ENCODE peak calls at places on chromosome 15, in five cellular contexts. L is endothelial cell of umbilical vein, D is GM12878, J is NB4, Y is H1. P is an unnamed sample.

GRCh38 chr15:78329625-78330024 is 10.5 kb upstream of the CRABP1 start:
- DNase-seq in L (peak; percentile 60), D (no peak), J (no peak), Y (no peak), P (no peak)

GRCh38 chr15:46365612-46366011 is 730.8 kb downstream of the SQOR start:
- DNase-seq in L (no peak), D (no peak), J (no peak), Y (no peak), P (no peak)

GRCh38 chr15:39115379-39116057 is 465.4 kb upstream of the THBS1 start:
- DNase-seq in L (no peak), D (no peak), J (no peak), Y (no peak), P (no peak)

GRCh38 chr15:41125950-41126642 is 10.0 kb upstream of the INO80 start:
- DNase-seq in L (no peak), D (no peak), J (no peak), Y (no peak), P (no peak)

GRCh38 chr15:90190606-90191343 is 10.4 kb upstream of the SEMA4B start:
- DNase-seq in L (no peak), D (no peak), J (no peak), Y (no peak), P (no peak)

GRCh38 chr15:70788114-70789049 is 25.0 kb upstream of the UACA start:
- DNase-seq in L (no peak), D (no peak), J (no peak), Y (no peak), P (peak; percentile 94)

GRCh38 chr15:33766329-33766728 is 202.0 kb upstream of the CHRM5 start:
- DNase-seq in L (no peak), D (no peak), J (no peak), Y (no peak), P (no peak)

GRCh38 chr15:41001524-41001923 is 48.3 kb downstream of the CHAC1 start:
- DNase-seq in L (peak; percentile 59), D (no peak), J (no peak), Y (no peak), P (peak; percentile 57)

GRCh38 chr15:67307156-67307555 is 52.6 kb downstream of the IQCH start:
- DNase-seq in L (peak; percentile 3), D (no peak), J (no peak), Y (no peak), P (no peak)

GRCh38 chr15:94229591-94230365 is 1.6 kb upstream of the MCTP2 start:
- DNase-seq in L (no peak), D (peak; percentile 70), J (peak; percentile 59), Y (no peak), P (no peak)

GRCh38 chr15:38972831-38973230 is 408.2 kb upstream of the RASGRP1 start:
- DNase-seq in L (no peak), D (no peak), J (no peak), Y (no peak), P (no peak)

GRCh38 chr15:94743668-94744067 is 512.3 kb downstream of the MCTP2 start:
- DNase-seq in L (no peak), D (no peak), J (no peak), Y (no peak), P (no peak)

GRCh38 chr15:29822685-29823459 is 604 bp upstream of the TJP1 start:
- DNase-seq in L (peak; percentile 87), D (no peak), J (no peak), Y (no peak), P (peak; percentile 65)

GRCh38 chr15:63372753-63373152 is 8.9 kb downstream of the CA12 start:
- DNase-seq in L (no peak), D (no peak), J (no peak), Y (no peak), P (no peak)

GRCh38 chr15:73650387-73651126 is 17.4 kb upstream of the NPTN start:
- DNase-seq in L (peak; percentile 39), D (no peak), J (peak; percentile 52), Y (no peak), P (no peak)

GRCh38 chr15:75215107-75216004 is 13.7 kb downstream of the C15orf39 start:
- DNase-seq in L (no peak), D (no peak), J (peak; percentile 61), Y (no peak), P (no peak)

GRCh38 chr15:66400351-66400774 is 13.7 kb downstream of the MAP2K1 start:
- DNase-seq in L (no peak), D (no peak), J (peak; percentile 43), Y (no peak), P (no peak)

GRCh38 chr15:71272932-71273331 is 157.7 kb downstream of the THSD4 start:
- DNase-seq in L (no peak), D (no peak), J (no peak), Y (no peak), P (no peak)

GRCh38 chr15:90095521-90095959 is 6.7 kb downstream of the IDH2 start:
- DNase-seq in L (no peak), D (no peak), J (peak; percentile 1), Y (no peak), P (no peak)

GRCh38 chr15:79453446-79453845 is 21.3 kb downstream of the MINAR1 start:
- DNase-seq in L (no peak), D (no peak), J (no peak), Y (no peak), P (no peak)

GRCh38 chr15:65916041-65916663 is 46.9 kb downstream of the RAB11A start:
- DNase-seq in L (no peak), D (no peak), J (no peak), Y (no peak), P (no peak)

GRCh38 chr15:65303687-65304392 is 637 bp upstream of the RNU5B-1 start:
- DNase-seq in L (peak; percentile 53), D (no peak), J (peak; percentile 51), Y (no peak), P (peak; percentile 80)

GRCh38 chr15:29140475-29141172 is 129.0 kb downstream of the NSMCE3 start:
- DNase-seq in L (no peak), D (no peak), J (no peak), Y (no peak), P (no peak)

GRCh38 chr15:38795471-38796245 is 231.0 kb upstream of the RASGRP1 start:
- DNase-seq in L (peak; percentile 14), D (no peak), J (no peak), Y (no peak), P (no peak)

GRCh38 chr15:69311319-69311721 is 12.6 kb downstream of the PAQR5 start:
- DNase-seq in L (no peak), D (no peak), J (no peak), Y (no peak), P (peak; percentile 74)
- TF ChIP-seq MAX in L (no peak), D (no peak), J (no peak), Y (no peak), P (no peak)

GRCh38 chr15:69595009-69595825 is 142.6 kb downstream of the RPLP1 start:
- DNase-seq in L (no peak), D (no peak), J (peak; percentile 79), Y (no peak), P (peak; percentile 56)
- TF ChIP-seq MAX in L (no peak), D (no peak), J (peak; percentile 9), Y (no peak), P (no peak)

GRCh38 chr15:52050416-52050815 is 31.4 kb downstream of the MAPK6 start:
- DNase-seq in L (no peak), D (no peak), J (no peak), Y (no peak), P (peak; percentile 23)
- TF ChIP-seq MAX in L (no peak), D (no peak), J (no peak), Y (no peak), P (no peak)

DNA sequence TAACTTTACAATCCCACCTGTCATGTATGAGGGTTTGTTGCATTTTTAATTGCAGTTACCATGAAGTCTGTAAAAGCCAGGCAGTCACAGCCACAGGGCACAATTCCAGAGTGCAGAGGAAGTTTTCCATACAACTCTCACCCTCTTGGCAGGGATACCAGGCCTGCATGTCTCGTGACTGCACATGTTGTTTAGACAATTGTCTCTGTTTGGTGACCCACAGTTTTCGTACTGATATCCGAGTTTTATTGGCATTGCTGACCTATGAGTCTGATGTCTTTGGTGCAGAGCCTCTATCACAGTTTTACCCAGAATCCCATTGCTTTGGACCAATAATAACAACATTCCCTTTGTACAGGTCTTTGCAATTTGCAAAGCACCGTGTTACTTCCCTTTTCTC is 24.9 kb upstream of the MYZAP start:
- DNase-seq in L (peak; percentile 93), D (no peak), J (no peak), Y (no peak), P (no peak)
- TF ChIP-seq MAX in L (no peak), D (no peak), J (no peak), Y (no peak), P (no peak)

GRCh38 chr15:92656089-92656488 is 514 bp upstream of the FAM174B start:
- DNase-seq in L (no peak), D (no peak), J (no peak), Y (no peak), P (no peak)

GRCh38 chr15:92654662-92655061 is 913 bp downstream of the FAM174B start:
- DNase-seq in L (peak; percentile 44), D (no peak), J (no peak), Y (no peak), P (no peak)

GRCh38 chr15:92653366-92653765 is 2.2 kb downstream of the FAM174B start:
- DNase-seq in L (no peak), D (no peak), J (no peak), Y (no peak), P (no peak)

GRCh38 chr15:92653836-92654524 is 1.6 kb downstream of the FAM174B start:
- DNase-seq in L (peak; percentile 83), D (no peak), J (no peak), Y (no peak), P (no peak)

GRCh38 chr15:92655178-92655995 is at the start of gene FAM174B:
- DNase-seq in L (peak; percentile 51), D (no peak), J (no peak), Y (no peak), P (peak; percentile 65)
- TF ChIP-seq MAX in L (peak; percentile 43), D (peak; percentile 90), J (no peak), Y (peak; percentile 99), P (peak; percentile 97)

GRCh38 chr15:81296218-81296617 is 27.7 kb downstream of the STARD5 start:
- DNase-seq in L (no peak), D (no peak), J (no peak), Y (no peak), P (no peak)

GRCh38 chr15:81293728-81294500 is 30.0 kb downstream of the STARD5 start:
- DNase-seq in L (no peak), D (peak; percentile 98), J (peak; percentile 92), Y (no peak), P (no peak)

GRCh38 chr15:81292516-81293001 is 31.4 kb downstream of the STARD5 start:
- DNase-seq in L (no peak), D (peak; percentile 74), J (no peak), Y (no peak), P (no peak)

GRCh38 chr15:81295466-81296145 is 28.3 kb downstream of the STARD5 start:
- DNase-seq in L (no peak), D (no peak), J (peak; percentile 32), Y (no peak), P (no peak)

DNA sequence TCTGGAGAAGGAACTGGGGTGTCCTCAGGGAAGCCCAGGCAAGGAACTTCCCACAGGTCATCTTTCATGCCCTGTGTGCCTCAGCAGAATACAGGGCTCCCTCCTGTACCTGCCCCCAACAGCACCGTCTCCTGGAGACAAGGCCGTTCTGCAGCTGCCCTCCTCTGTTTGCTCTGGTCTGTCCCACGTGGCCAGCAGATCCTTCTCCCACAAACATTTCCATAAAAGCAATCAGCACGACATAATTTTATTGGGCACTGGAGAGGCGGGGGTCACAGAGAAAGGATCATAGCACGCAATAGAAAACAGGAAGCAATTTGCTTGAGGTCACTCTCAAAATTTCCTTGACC is 29.5 kb downstream of the STARD5 start:
- DNase-seq in L (no peak), D (no peak), J (peak; percentile 64), Y (no peak), P (no peak)
- TF ChIP-seq MAX in L (no peak), D (no peak), J (peak; percentile 88), Y (peak; percentile 23), P (no peak)

GRCh38 chr15:60883691-60884319 is 345.3 kb downstream of the RORA start:
- DNase-seq in L (no peak), D (no peak), J (no peak), Y (no peak), P (no peak)
- TF ChIP-seq MAX in L (no peak), D (no peak), J (no peak), Y (no peak), P (no peak)

P was measured in A549.